ENCODE peak calls at places on chromosomes 4 and X, in ten cellular contexts. T is CD4-positive, alpha-beta T cell; F is RWPE1; B is fibroblast of lung; K is AG04449; O is left lung; D is cardiac fibroblast; I is astrocyte of the spinal cord; P is neural crest cell; Q is mucosa of descending colon. G is an unnamed sample.

GRCh38 chr4:55184600-55185523 is 59.5 kb upstream of the KDR start:
- DNase-seq in T (peak), F (no peak), B (peak), K (peak), O (no peak), D (peak), I (peak), P (no peak), Q (no peak), G (no peak)

GRCh38 chr4:172998527-172999469 is 169.8 kb upstream of the GALNT7 start:
- DNase-seq in T (no peak), F (peak), B (peak), K (no peak), O (no peak), D (peak), I (peak), P (no peak), Q (no peak), G (no peak)

GRCh38 chr4:15003891-15004700 is 1.8 kb downstream of the CPEB2 start:
- DNase-seq in T (peak), F (peak), B (no peak), K (no peak), O (peak), D (no peak), I (no peak), P (peak), Q (peak), G (peak)

GRCh38 chr4:177442623-177443155 is 452 bp upstream of the AGA start:
- DNase-seq in T (no peak), F (no peak), B (no peak), K (no peak), O (no peak), D (no peak), I (no peak), P (no peak), Q (no peak), G (no peak)

GRCh38 chrX:102535958-102536357 is 19.4 kb upstream of the TMSB15A start:
- DNase-seq in T (no peak), F (no peak), B (no peak), K (no peak), O (no peak), D (no peak), I (no peak), P (no peak), Q (no peak), G (no peak)

GRCh38 chrX:74179499-74179898 is 124.5 kb upstream of the ZCCHC13 start:
- DNase-seq in T (no peak), F (no peak), B (no peak), K (no peak), O (no peak), D (no peak), I (no peak), P (no peak), Q (no peak), G (no peak)

GRCh38 chr4:7434766-7435150 is at the start of gene PSAPL1:
- DNase-seq in T (no peak), F (peak), B (peak), K (no peak), O (peak), D (no peak), I (no peak), P (no peak), Q (peak), G (no peak)

GRCh38 chr4:1604181-1604705 is 79.9 kb downstream of the FAM53A start:
- DNase-seq in T (no peak), F (peak), B (no peak), K (no peak), O (no peak), D (no peak), I (no peak), P (no peak), Q (no peak), G (no peak)

GRCh38 chrX:22634081-22634480 is 361.4 kb downstream of the CBLL2 start:
- DNase-seq in T (no peak), F (no peak), B (peak), K (peak), O (no peak), D (peak), I (peak), P (no peak), Q (no peak), G (no peak)

GRCh38 chr4:14716622-14717021 is 285.7 kb upstream of the CPEB2 start:
- DNase-seq in T (no peak), F (no peak), B (no peak), K (no peak), O (no peak), D (no peak), I (no peak), P (no peak), Q (no peak), G (no peak)

GRCh38 chrX:69323786-69324720 is 158.8 kb upstream of the PJA1 start:
- DNase-seq in T (no peak), F (no peak), B (no peak), K (no peak), O (no peak), D (no peak), I (no peak), P (no peak), Q (no peak), G (peak)

GRCh38 chrX:14528629-14529287 is 578 bp upstream of the GLRA2 start:
- DNase-seq in T (no peak), F (peak), B (peak), K (no peak), O (peak), D (peak), I (peak), P (peak), Q (peak), G (peak)

GRCh38 chr4:8542776-8543525 is 37.2 kb upstream of the GPR78 start:
- DNase-seq in T (no peak), F (no peak), B (no peak), K (no peak), O (peak), D (no peak), I (peak), P (no peak), Q (no peak), G (no peak)

GRCh38 chr4:119314356-119314755 is 7.6 kb downstream of the FABP2 start:
- DNase-seq in T (peak), F (peak), B (peak), K (no peak), O (no peak), D (peak), I (peak), P (no peak), Q (no peak), G (no peak)

GRCh38 chr4:2434420-2434819 is 15.7 kb downstream of the CFAP99 start:
- DNase-seq in T (no peak), F (no peak), B (no peak), K (no peak), O (no peak), D (no peak), I (no peak), P (no peak), Q (no peak), G (no peak)

GRCh38 chr4:8846046-8846720 is 25.5 kb downstream of the HMX1 start:
- DNase-seq in T (no peak), F (no peak), B (no peak), K (no peak), O (peak), D (no peak), I (no peak), P (no peak), Q (peak), G (peak)

GRCh38 chrX:152814048-152814447 is 16.5 kb downstream of the CETN2 start:
- DNase-seq in T (no peak), F (no peak), B (no peak), K (no peak), O (no peak), D (no peak), I (no peak), P (no peak), Q (no peak), G (no peak)

GRCh38 chr4:118289794-118290193 is 63.0 kb downstream of the PRSS12 start:
- DNase-seq in T (no peak), F (no peak), B (peak), K (peak), O (no peak), D (peak), I (peak), P (no peak), Q (no peak), G (no peak)

GRCh38 chr4:105765690-105766407 is 57.3 kb downstream of the GSTCD start:
- DNase-seq in T (no peak), F (peak), B (peak), K (peak), O (no peak), D (peak), I (peak), P (no peak), Q (no peak), G (no peak)

GRCh38 chr4:158162637-158163036 is 10.2 kb downstream of the GASK1B start:
- DNase-seq in T (no peak), F (no peak), B (no peak), K (no peak), O (no peak), D (peak), I (no peak), P (no peak), Q (no peak), G (no peak)

GRCh38 chrX:96502507-96502906 is 182.1 kb upstream of the DIAPH2 start:
- DNase-seq in T (no peak), F (no peak), B (no peak), K (no peak), O (no peak), D (no peak), I (no peak), P (no peak), Q (no peak), G (no peak)

GRCh38 chrX:115609621-115610020 is 48.6 kb downstream of the PLS3 start:
- DNase-seq in T (no peak), F (no peak), B (no peak), K (no peak), O (no peak), D (no peak), I (no peak), P (no peak), Q (no peak), G (no peak)

GRCh38 chr4:122163301-122163700 is 11.2 kb downstream of the BLTP1 start:
- DNase-seq in T (no peak), F (no peak), B (no peak), K (no peak), O (no peak), D (no peak), I (no peak), P (no peak), Q (no peak), G (no peak)

GRCh38 chr4:177728361-177729152 is 286.3 kb upstream of the AGA start:
- DNase-seq in T (no peak), F (peak), B (no peak), K (no peak), O (no peak), D (no peak), I (no peak), P (no peak), Q (peak), G (no peak)

GRCh38 chr4:8207314-8207713 is 8.2 kb downstream of the SH3TC1 start:
- DNase-seq in T (no peak), F (no peak), B (no peak), K (no peak), O (no peak), D (no peak), I (no peak), P (no peak), Q (no peak), G (no peak)

GRCh38 chr4:173121044-173121685 is 47.4 kb upstream of the GALNT7 start:
- DNase-seq in T (no peak), F (peak), B (peak), K (peak), O (no peak), D (peak), I (peak), P (no peak), Q (peak), G (no peak)

GRCh38 chrX:154775611-154776349 is 13.1 kb downstream of the DKC1 start:
- DNase-seq in T (no peak), F (peak), B (no peak), K (no peak), O (no peak), D (no peak), I (no peak), P (no peak), Q (no peak), G (no peak)

DNA sequence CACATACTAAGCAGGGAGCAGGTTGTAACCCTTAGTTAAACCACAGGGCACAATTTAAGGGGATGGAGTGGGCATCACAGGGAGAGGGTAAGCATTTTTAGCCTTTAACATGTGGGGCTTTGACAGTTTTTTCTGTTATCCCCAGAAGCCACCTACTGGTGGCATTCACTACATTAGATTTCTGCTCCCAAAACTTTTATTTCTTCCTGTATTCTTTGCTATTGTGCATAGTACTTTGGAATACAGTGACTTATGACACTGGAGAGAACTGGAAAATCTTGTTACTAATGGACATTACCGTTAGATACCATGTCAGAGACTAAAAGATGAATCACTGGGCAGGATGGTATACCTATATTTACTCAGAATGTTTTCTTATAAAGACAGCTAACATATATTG is 7.3 kb downstream of the TRIM75 start:
- DNase-seq in T (no peak), F (peak), B (no peak), K (no peak), O (no peak), D (no peak), I (no peak), P (no peak), Q (no peak), G (no peak)
- TF ChIP-seq CTCF in T (no peak), F (no peak), B (no peak), K (no peak), O (no peak), D (peak), I (peak), P (peak), Q (no peak), G (peak)

DNA sequence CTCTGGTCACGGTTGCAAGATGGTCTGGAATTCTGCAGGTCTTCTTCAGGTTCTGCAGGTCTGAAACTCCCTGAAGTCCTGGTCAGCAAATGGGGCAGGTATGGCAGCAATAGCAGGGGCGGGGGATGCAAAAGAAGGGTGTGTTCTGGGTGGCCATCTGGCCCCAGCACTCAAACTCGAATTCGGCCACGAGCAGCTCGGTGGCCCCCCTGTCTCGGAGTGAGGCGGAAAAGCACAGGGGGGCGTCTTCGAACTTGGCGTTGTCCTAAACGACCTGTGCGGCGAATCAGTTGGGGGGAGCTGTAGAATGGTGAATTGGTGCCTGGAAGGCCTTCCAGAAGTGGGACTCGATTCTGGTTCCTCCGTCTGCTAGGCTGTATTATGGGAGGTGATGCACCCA is 2.1 kb downstream of the RTL5 start:
- DNase-seq in T (no peak), F (no peak), B (no peak), K (no peak), O (no peak), D (no peak), I (no peak), P (no peak), Q (no peak), G (no peak)
- TF ChIP-seq CTCF in T (no peak), F (no peak), B (no peak), K (no peak), O (no peak), D (no peak), I (no peak), P (no peak), Q (no peak), G (no peak)

DNA sequence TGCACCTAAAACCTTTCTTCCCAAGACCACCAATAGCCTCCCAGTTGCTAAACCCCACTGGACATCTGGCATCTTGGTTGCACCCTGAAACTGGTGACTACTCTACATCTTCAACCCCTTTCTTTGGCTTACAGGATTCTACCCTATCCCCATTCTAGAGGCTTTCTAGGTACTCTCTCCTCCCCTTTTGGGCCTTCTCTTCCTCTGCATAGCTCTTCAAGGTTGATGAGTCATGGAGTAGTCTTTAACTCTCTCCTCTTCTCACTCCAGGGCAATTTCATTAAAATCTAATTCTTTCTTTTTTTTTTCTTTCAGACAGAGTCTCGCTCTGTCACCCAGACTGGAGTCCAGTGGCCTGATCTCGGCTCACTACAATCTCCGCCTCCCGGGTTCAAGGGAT is 16.8 kb downstream of the APOO start:
- DNase-seq in T (no peak), F (no peak), B (no peak), K (no peak), O (no peak), D (peak), I (no peak), P (no peak), Q (no peak), G (no peak)
- TF ChIP-seq CTCF in T (no peak), F (no peak), B (no peak), K (no peak), O (no peak), D (no peak), I (no peak), P (no peak), Q (no peak), G (no peak)

GRCh38 chr4:147173317-147173716 is 227.7 kb upstream of the TTC29 start:
- DNase-seq in T (no peak), F (no peak), B (no peak), K (no peak), O (no peak), D (no peak), I (no peak), P (no peak), Q (no peak), G (no peak)

GRCh38 chr4:147174561-147174960 is 228.9 kb upstream of the TTC29 start:
- DNase-seq in T (no peak), F (no peak), B (peak), K (no peak), O (no peak), D (no peak), I (no peak), P (no peak), Q (no peak), G (no peak)

GRCh38 chr4:147175460-147176025 is 229.9 kb upstream of the TTC29 start:
- DNase-seq in T (no peak), F (no peak), B (no peak), K (no peak), O (no peak), D (no peak), I (no peak), P (no peak), Q (no peak), G (no peak)

DNA sequence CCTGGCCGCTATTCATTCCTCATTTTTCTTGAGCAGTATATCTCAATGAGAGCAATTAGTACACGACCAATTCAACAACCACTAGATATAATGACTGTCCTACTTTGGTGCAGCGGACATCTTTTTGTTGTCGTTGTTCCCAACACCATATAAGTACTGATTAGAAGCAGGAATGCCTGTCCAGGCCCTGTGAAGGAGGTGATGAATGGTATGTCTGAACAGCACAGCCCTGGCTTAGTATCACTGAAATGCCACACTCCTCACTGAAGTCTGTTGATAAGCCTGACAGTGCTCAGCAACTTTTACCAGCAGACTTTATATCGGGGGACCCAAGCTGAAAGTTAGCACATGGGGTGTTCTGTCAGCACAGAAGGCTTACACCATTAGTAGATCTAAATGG is 228.1 kb upstream of the TTC29 start:
- DNase-seq in T (no peak), F (no peak), B (no peak), K (no peak), O (no peak), D (no peak), I (no peak), P (no peak), Q (no peak), G (no peak)
- TF ChIP-seq CTCF in T (no peak), F (no peak), B (no peak), K (no peak), O (no peak), D (no peak), I (no peak), P (no peak), Q (no peak), G (no peak)

G was measured in type B pancreatic cell.